ENCODE peak calls at places on chromosomes 12 and 14, in nine cellular contexts. One of them, this sample, is unnamed.

GRCh38 chr12:96335270-96335669 is 65.0 kb downstream of the CDK17 start:
- DNase-seq in pons: peak
- DNase-seq in RCC 7860: no peak
- DNase-seq in RPMI7951: no peak
- DNase-seq in pancreas: no peak
- DNase-seq in AG08395: no peak
- DNase-seq in sigmoid colon: no peak
- DNase-seq in GM23248: no peak
- DNase-seq in COR-L47: no peak
- DNase-seq in this sample: no peak

GRCh38 chr14:96916751-96917150 is 119.6 kb downstream of the VRK1 start:
- DNase-seq in pons: no peak
- DNase-seq in RCC 7860: no peak
- DNase-seq in RPMI7951: no peak
- DNase-seq in pancreas: no peak
- DNase-seq in AG08395: no peak
- DNase-seq in sigmoid colon: no peak
- DNase-seq in GM23248: no peak
- DNase-seq in COR-L47: no peak
- DNase-seq in this sample: no peak

GRCh38 chr14:81231540-81231939 is 10.8 kb upstream of the GTF2A1 start:
- DNase-seq in pons: no peak
- DNase-seq in RCC 7860: no peak
- DNase-seq in RPMI7951: no peak
- DNase-seq in pancreas: no peak
- DNase-seq in AG08395: no peak
- DNase-seq in sigmoid colon: no peak
- DNase-seq in GM23248: no peak
- DNase-seq in COR-L47: no peak
- DNase-seq in this sample: peak

GRCh38 chr14:75539562-75540478 is 17.6 kb downstream of the BATF start:
- DNase-seq in pons: no peak
- DNase-seq in RCC 7860: no peak
- DNase-seq in RPMI7951: no peak
- DNase-seq in pancreas: no peak
- DNase-seq in AG08395: no peak
- DNase-seq in sigmoid colon: no peak
- DNase-seq in GM23248: no peak
- DNase-seq in COR-L47: no peak
- DNase-seq in this sample: no peak

GRCh38 chr12:52687527-52688385 is 7.5 kb upstream of the KRT1 start:
- DNase-seq in pons: no peak
- DNase-seq in RCC 7860: no peak
- DNase-seq in RPMI7951: no peak
- DNase-seq in pancreas: no peak
- DNase-seq in AG08395: no peak
- DNase-seq in sigmoid colon: no peak
- DNase-seq in GM23248: no peak
- DNase-seq in COR-L47: no peak
- DNase-seq in this sample: no peak

GRCh38 chr12:108826115-108826806 is 31.1 kb downstream of the SSH1 start:
- DNase-seq in pons: peak
- DNase-seq in RCC 7860: peak
- DNase-seq in RPMI7951: no peak
- DNase-seq in pancreas: peak
- DNase-seq in AG08395: peak
- DNase-seq in sigmoid colon: peak
- DNase-seq in GM23248: peak
- DNase-seq in COR-L47: no peak
- DNase-seq in this sample: no peak

GRCh38 chr12:51482808-51483532 is 58.3 kb downstream of the SLC4A8 start:
- DNase-seq in pons: no peak
- DNase-seq in RCC 7860: no peak
- DNase-seq in RPMI7951: no peak
- DNase-seq in pancreas: no peak
- DNase-seq in AG08395: no peak
- DNase-seq in sigmoid colon: no peak
- DNase-seq in GM23248: no peak
- DNase-seq in COR-L47: no peak
- DNase-seq in this sample: no peak

GRCh38 chr14:78697341-78697740 is 527.2 kb downstream of the NRXN3 start:
- DNase-seq in pons: peak
- DNase-seq in RCC 7860: peak
- DNase-seq in RPMI7951: peak
- DNase-seq in pancreas: no peak
- DNase-seq in AG08395: peak
- DNase-seq in sigmoid colon: no peak
- DNase-seq in GM23248: peak
- DNase-seq in COR-L47: peak
- DNase-seq in this sample: peak

GRCh38 chr12:12301122-12301521 is 34.3 kb upstream of the LRP6 start:
- DNase-seq in pons: no peak
- DNase-seq in RCC 7860: no peak
- DNase-seq in RPMI7951: no peak
- DNase-seq in pancreas: no peak
- DNase-seq in AG08395: no peak
- DNase-seq in sigmoid colon: no peak
- DNase-seq in GM23248: no peak
- DNase-seq in COR-L47: no peak
- DNase-seq in this sample: no peak

GRCh38 chr12:12447837-12448236 is 91.0 kb downstream of the BORCS5 start:
- DNase-seq in pons: no peak
- DNase-seq in RCC 7860: no peak
- DNase-seq in RPMI7951: no peak
- DNase-seq in pancreas: no peak
- DNase-seq in AG08395: no peak
- DNase-seq in sigmoid colon: no peak
- DNase-seq in GM23248: no peak
- DNase-seq in COR-L47: no peak
- DNase-seq in this sample: no peak

GRCh38 chr12:123397400-123397799 is 13.5 kb downstream of the KMT5A start:
- DNase-seq in pons: no peak
- DNase-seq in RCC 7860: no peak
- DNase-seq in RPMI7951: no peak
- DNase-seq in pancreas: no peak
- DNase-seq in AG08395: peak
- DNase-seq in sigmoid colon: no peak
- DNase-seq in GM23248: peak
- DNase-seq in COR-L47: no peak
- DNase-seq in this sample: no peak

GRCh38 chr14:50835280-50835679 is 4.3 kb upstream of the NIN start:
- DNase-seq in pons: no peak
- DNase-seq in RCC 7860: peak
- DNase-seq in RPMI7951: peak
- DNase-seq in pancreas: no peak
- DNase-seq in AG08395: no peak
- DNase-seq in sigmoid colon: no peak
- DNase-seq in GM23248: peak
- DNase-seq in COR-L47: no peak
- DNase-seq in this sample: no peak

GRCh38 chr14:79598339-79598738 is 613.0 kb downstream of the DIO2 start:
- DNase-seq in pons: no peak
- DNase-seq in RCC 7860: no peak
- DNase-seq in RPMI7951: no peak
- DNase-seq in pancreas: no peak
- DNase-seq in AG08395: no peak
- DNase-seq in sigmoid colon: no peak
- DNase-seq in GM23248: peak
- DNase-seq in COR-L47: no peak
- DNase-seq in this sample: no peak

GRCh38 chr12:112965643-112966042 is 12.7 kb upstream of the OAS2 start:
- DNase-seq in pons: no peak
- DNase-seq in RCC 7860: no peak
- DNase-seq in RPMI7951: no peak
- DNase-seq in pancreas: no peak
- DNase-seq in AG08395: no peak
- DNase-seq in sigmoid colon: no peak
- DNase-seq in GM23248: no peak
- DNase-seq in COR-L47: no peak
- DNase-seq in this sample: no peak

GRCh38 chr12:107310621-107311020 is 217.3 kb upstream of the CRY1 start:
- DNase-seq in pons: no peak
- DNase-seq in RCC 7860: no peak
- DNase-seq in RPMI7951: no peak
- DNase-seq in pancreas: no peak
- DNase-seq in AG08395: no peak
- DNase-seq in sigmoid colon: no peak
- DNase-seq in GM23248: no peak
- DNase-seq in COR-L47: no peak
- DNase-seq in this sample: no peak

GRCh38 chr12:19665105-19665900 is 226.0 kb downstream of the AEBP2 start:
- DNase-seq in pons: peak
- DNase-seq in RCC 7860: no peak
- DNase-seq in RPMI7951: no peak
- DNase-seq in pancreas: no peak
- DNase-seq in AG08395: no peak
- DNase-seq in sigmoid colon: no peak
- DNase-seq in GM23248: no peak
- DNase-seq in COR-L47: no peak
- DNase-seq in this sample: no peak

GRCh38 chr12:4909397-4909733 is 340 bp upstream of the KCNA1 start:
- DNase-seq in pons: no peak
- DNase-seq in RCC 7860: no peak
- DNase-seq in RPMI7951: no peak
- DNase-seq in pancreas: no peak
- DNase-seq in AG08395: no peak
- DNase-seq in sigmoid colon: no peak
- DNase-seq in GM23248: peak
- DNase-seq in COR-L47: no peak
- DNase-seq in this sample: no peak

GRCh38 chr12:101616027-101616494 is 21.3 kb downstream of the MYBPC1 start:
- DNase-seq in pons: peak
- DNase-seq in RCC 7860: no peak
- DNase-seq in RPMI7951: peak
- DNase-seq in pancreas: no peak
- DNase-seq in AG08395: no peak
- DNase-seq in sigmoid colon: no peak
- DNase-seq in GM23248: no peak
- DNase-seq in COR-L47: no peak
- DNase-seq in this sample: no peak

GRCh38 chr12:66269757-66270383 is 32.4 kb upstream of the HELB start:
- DNase-seq in pons: peak
- DNase-seq in RCC 7860: peak
- DNase-seq in RPMI7951: peak
- DNase-seq in pancreas: no peak
- DNase-seq in AG08395: peak
- DNase-seq in sigmoid colon: no peak
- DNase-seq in GM23248: peak
- DNase-seq in COR-L47: peak
- DNase-seq in this sample: peak

GRCh38 chr12:25769076-25769945 is 189.2 kb upstream of the RASSF8 start:
- DNase-seq in pons: no peak
- DNase-seq in RCC 7860: peak
- DNase-seq in RPMI7951: peak
- DNase-seq in pancreas: no peak
- DNase-seq in AG08395: peak
- DNase-seq in sigmoid colon: no peak
- DNase-seq in GM23248: peak
- DNase-seq in COR-L47: no peak
- DNase-seq in this sample: no peak

GRCh38 chr12:49059385-49060232 is 985 bp downstream of the KMT2D start:
- DNase-seq in pons: no peak
- DNase-seq in RCC 7860: no peak
- DNase-seq in RPMI7951: peak
- DNase-seq in pancreas: no peak
- DNase-seq in AG08395: peak
- DNase-seq in sigmoid colon: no peak
- DNase-seq in GM23248: peak
- DNase-seq in COR-L47: no peak
- DNase-seq in this sample: peak

GRCh38 chr12:8012910-8013309 is 19.6 kb upstream of the FOXJ2 start:
- DNase-seq in pons: no peak
- DNase-seq in RCC 7860: no peak
- DNase-seq in RPMI7951: no peak
- DNase-seq in pancreas: no peak
- DNase-seq in AG08395: no peak
- DNase-seq in sigmoid colon: no peak
- DNase-seq in GM23248: no peak
- DNase-seq in COR-L47: no peak
- DNase-seq in this sample: no peak